ENCODE peak calls at places on chromosome 13, in ten cellular contexts. H, P, U, J, W, I, A, N, O and D are unnamed samples.

GRCh38 chr13:41751277-41751676 is 209.6 kb downstream of the VWA8 start:
- DNase-seq in H (no peak), P (no peak), U (no peak), J (peak), W (no peak), I (no peak), A (no peak), N (peak), O (no peak), D (no peak)

GRCh38 chr13:97395437-97396136 is 38.4 kb upstream of the RAP2A start:
- DNase-seq in H (peak), P (no peak), U (peak), J (no peak), W (no peak), I (no peak), A (no peak), N (no peak), O (peak), D (no peak)

GRCh38 chr13:50069255-50069654 is 54.0 kb downstream of the KCNRG start:
- DNase-seq in H (no peak), P (no peak), U (no peak), J (no peak), W (no peak), I (no peak), A (no peak), N (no peak), O (no peak), D (no peak)

GRCh38 chr13:43688230-43688907 is 98.4 kb downstream of the ENOX1 start:
- DNase-seq in H (no peak), P (no peak), U (no peak), J (no peak), W (no peak), I (no peak), A (no peak), N (no peak), O (no peak), D (no peak)

GRCh38 chr13:106528711-106529414 is 6.6 kb downstream of the EFNB2 start:
- DNase-seq in H (no peak), P (no peak), U (no peak), J (no peak), W (no peak), I (no peak), A (no peak), N (no peak), O (no peak), D (peak)

GRCh38 chr13:111963031-111963430 is 103.9 kb upstream of the SOX1 start:
- DNase-seq in H (no peak), P (no peak), U (no peak), J (no peak), W (no peak), I (no peak), A (no peak), N (no peak), O (no peak), D (no peak)

GRCh38 chr13:95709101-95709500 is 32.2 kb downstream of the DNAJC3 start:
- DNase-seq in H (no peak), P (no peak), U (no peak), J (no peak), W (no peak), I (no peak), A (no peak), N (no peak), O (no peak), D (no peak)

GRCh38 chr13:26500618-26501320 is 56.7 kb upstream of the WASF3 start:
- DNase-seq in H (no peak), P (no peak), U (no peak), J (no peak), W (no peak), I (no peak), A (no peak), N (no peak), O (no peak), D (no peak)

GRCh38 chr13:24741016-24741662 is 22.8 kb upstream of the RNF17 start:
- DNase-seq in H (peak), P (no peak), U (no peak), J (no peak), W (no peak), I (no peak), A (no peak), N (no peak), O (no peak), D (peak)